ENCODE peak calls at places on chromosome 11, in eight cellular contexts. E is lower leg skin, A is testis, S is NB4, G is H54, H is tibial nerve, Y is IMR-90, P is HepG2. R is an unnamed sample.

GRCh38 chr11:61873588-61874459 is 17.5 kb downstream of the FADS3 start:
- DNase-seq in A (no peak), H (no peak), S (no peak), E (no peak), Y (no peak), P (no peak), G (no peak), R (no peak)

GRCh38 chr11:66222358-66223149 is 45.9 kb upstream of the RAB1B start:
- DNase-seq in S (peak), E (peak), G (peak), H (peak), A (peak), P (peak), Y (peak), R (peak)

GRCh38 chr11:47566166-47566546 is 757 bp downstream of the PTPMT1 start:
- DNase-seq in Y (no peak), G (no peak), H (no peak), P (no peak), S (peak), E (no peak), A (peak), R (no peak)

GRCh38 chr11:29173660-29174062 is 843.2 kb downstream of the KCNA4 start:
- DNase-seq in G (no peak), H (no peak), E (no peak), S (no peak), Y (peak), P (peak), A (no peak), R (no peak)

GRCh38 chr11:123509737-123510578 is 79.9 kb downstream of the GRAMD1B start:
- DNase-seq in H (no peak), E (no peak), Y (peak), P (no peak), A (no peak), S (no peak), G (peak), R (no peak)

GRCh38 chr11:83079820-83080219 is 8.1 kb upstream of the RAB30 start:
- DNase-seq in P (no peak), E (no peak), A (no peak), Y (no peak), G (no peak), S (no peak), H (no peak), R (no peak)

GRCh38 chr11:44243633-44244343 is 66.2 kb downstream of the ALX4 start:
- DNase-seq in G (peak), P (peak), E (no peak), Y (peak), S (no peak), A (no peak), H (no peak), R (no peak)

GRCh38 chr11:92632510-92632909 is 336.9 kb upstream of the MTNR1B start:
- DNase-seq in S (no peak), G (no peak), A (no peak), Y (no peak), P (no peak), E (no peak), H (no peak), R (no peak)

GRCh38 chr11:67044496-67044895 is 12.2 kb upstream of the RHOD start:
- DNase-seq in E (no peak), Y (peak), H (no peak), A (no peak), P (no peak), S (peak), G (no peak), R (no peak)

GRCh38 chr11:7630002-7630401 is 43.3 kb downstream of the CYB5R2 start:
- DNase-seq in G (no peak), Y (no peak), E (no peak), H (no peak), A (peak), P (no peak), S (no peak), R (no peak)

GRCh38 chr11:130633466-130633865 is 185.0 kb downstream of the ADAMTS15 start:
- DNase-seq in G (no peak), E (no peak), S (no peak), P (no peak), H (no peak), Y (peak), A (no peak), R (no peak)

GRCh38 chr11:44309483-44310197 is at the start of gene ALX4:
- DNase-seq in S (peak), A (peak), E (no peak), Y (no peak), G (no peak), H (no peak), P (no peak), R (no peak)

GRCh38 chr11:75280770-75281468 is 40.3 kb downstream of the TPBGL start:
- DNase-seq in H (no peak), G (no peak), A (no peak), S (no peak), P (no peak), Y (no peak), E (no peak), R (no peak)

GRCh38 chr11:84292955-84293354 is 1006.8 kb upstream of the CCDC90B start:
- DNase-seq in P (no peak), H (no peak), Y (no peak), E (no peak), G (no peak), S (no peak), A (no peak), R (no peak)

GRCh38 chr11:75403037-75403436 is 3.7 kb downstream of the RPS3 start:
- DNase-seq in G (no peak), Y (no peak), E (no peak), S (peak), P (no peak), H (no peak), A (no peak), R (no peak)

GRCh38 chr11:58688779-58689503 is 42.8 kb downstream of the GLYAT start:
- DNase-seq in G (peak), P (no peak), Y (peak), S (no peak), A (no peak), H (no peak), E (no peak), R (no peak)

GRCh38 chr11:59822989-59823566 is 12.5 kb upstream of the MRPL16 start:
- DNase-seq in S (peak), G (peak), A (peak), E (peak), P (peak), H (peak), Y (peak), R (peak)

GRCh38 chr11:10659339-10660216 is 34.0 kb downstream of the IRAG1 start:
- DNase-seq in E (peak), H (peak), A (peak), Y (peak), P (peak), S (peak), G (peak), R (peak)

GRCh38 chr11:24664399-24664798 is 167.5 kb downstream of the LUZP2 start:
- DNase-seq in A (no peak), E (no peak), S (no peak), G (no peak), Y (no peak), H (no peak), P (no peak), R (no peak)

GRCh38 chr11:287821-288327 is 1.1 kb upstream of the PGGHG start:
- DNase-seq in E (no peak), S (no peak), Y (no peak), P (no peak), G (no peak), A (no peak), H (no peak), R (peak)
- TF ChIP-seq POLR2A in E (no peak), S (no peak), Y (no peak), P (no peak), G (no peak), A (no peak), H (no peak), R (no peak)

DNA sequence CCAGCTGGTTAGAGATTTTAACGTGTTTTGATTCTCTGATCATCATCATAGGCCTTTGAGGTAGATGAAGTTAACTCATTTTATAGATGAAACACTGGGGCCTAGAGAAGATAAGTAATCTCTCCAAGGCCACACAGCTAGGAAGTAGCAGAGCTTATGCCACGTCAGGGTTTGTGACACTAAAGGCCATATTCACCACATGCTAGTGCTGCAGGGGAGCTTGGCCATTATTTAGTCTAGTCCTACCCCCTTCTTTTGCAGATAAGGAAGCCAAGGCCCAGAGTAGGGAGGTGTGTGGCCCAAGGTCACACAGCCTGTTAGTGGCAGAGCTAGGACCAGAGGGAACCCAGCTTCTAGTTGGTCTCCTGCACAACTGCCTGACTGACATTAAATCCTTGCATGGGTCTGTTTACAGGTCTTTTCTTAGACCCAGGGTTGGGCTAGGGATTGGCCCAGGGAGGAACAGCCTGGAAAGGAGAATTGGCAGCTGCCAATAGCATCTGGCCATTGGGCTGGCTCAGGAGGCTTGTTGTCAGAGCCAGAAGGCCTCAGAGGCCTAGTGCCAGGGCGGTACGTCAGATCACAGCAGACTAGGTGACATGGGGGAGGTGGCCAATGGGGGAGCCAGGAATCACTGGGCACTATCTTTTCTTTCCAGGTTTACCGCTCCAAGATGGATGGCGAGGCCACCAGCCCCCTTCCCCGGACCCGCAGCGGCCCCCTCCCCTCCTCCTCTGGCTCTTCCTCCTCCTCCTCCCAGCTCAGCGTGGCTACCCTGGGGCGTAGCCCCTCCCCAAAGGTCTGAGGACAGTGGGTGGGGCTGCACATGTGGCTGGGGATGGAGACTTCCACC is 36.0 kb downstream of the PHLDB1 start:
- DNase-seq in G (no peak), S (no peak), P (no peak), E (no peak), Y (no peak), H (no peak), A (no peak), R (no peak)
- TF ChIP-seq POLR2A in G (no peak), S (no peak), P (no peak), E (no peak), Y (no peak), H (no peak), A (no peak), R (no peak)

GRCh38 chr11:73980001-73980960 is 2.4 kb downstream of the UCP2 start:
- DNase-seq in S (peak), Y (peak), A (no peak), H (no peak), E (peak), P (peak), G (no peak), R (no peak)
- TF ChIP-seq POLR2A in S (no peak), Y (no peak), A (no peak), H (peak), E (no peak), P (no peak), G (no peak), R (no peak)

GRCh38 chr11:46127150-46127638 is 5.9 kb upstream of the PHF21A start:
- DNase-seq in Y (peak), S (peak), A (no peak), P (peak), H (peak), G (peak), E (peak), R (no peak)
- TF ChIP-seq POLR2A in Y (no peak), S (peak), A (no peak), P (no peak), H (no peak), G (no peak), E (no peak), R (no peak)

GRCh38 chr11:64923944-64924909 is at the start of gene PPP2R5B:
- DNase-seq in E (peak), P (peak), S (peak), Y (peak), H (peak), A (peak), G (peak), R (peak)
- TF ChIP-seq POLR2A in E (no peak), P (no peak), S (no peak), Y (peak), H (peak), A (no peak), G (peak), R (peak)

GRCh38 chr11:71454470-71455113 is 1.6 kb downstream of the NADSYN1 start:
- DNase-seq in P (no peak), Y (no peak), E (no peak), H (no peak), S (no peak), G (no peak), A (no peak), R (no peak)

GRCh38 chr11:71451596-71452353 is 1.2 kb upstream of the NADSYN1 start:
- DNase-seq in H (no peak), P (peak), A (peak), E (no peak), S (peak), G (no peak), Y (no peak), R (no peak)

GRCh38 chr11:71452354-71453020 is 516 bp upstream of the NADSYN1 start:
- DNase-seq in P (peak), S (peak), E (no peak), H (no peak), G (no peak), Y (peak), A (peak), R (peak)

GRCh38 chr11:71453911-71454304 is 905 bp downstream of the NADSYN1 start:
- DNase-seq in A (no peak), Y (no peak), E (no peak), H (no peak), P (no peak), G (no peak), S (no peak), R (no peak)

GRCh38 chr11:71453021-71453910 is at the start of gene NADSYN1:
- DNase-seq in A (peak), G (peak), P (peak), Y (peak), H (peak), E (peak), S (peak), R (peak)
- TF ChIP-seq POLR2A in A (no peak), G (peak), P (peak), Y (peak), H (peak), E (no peak), S (peak), R (peak)

DNA sequence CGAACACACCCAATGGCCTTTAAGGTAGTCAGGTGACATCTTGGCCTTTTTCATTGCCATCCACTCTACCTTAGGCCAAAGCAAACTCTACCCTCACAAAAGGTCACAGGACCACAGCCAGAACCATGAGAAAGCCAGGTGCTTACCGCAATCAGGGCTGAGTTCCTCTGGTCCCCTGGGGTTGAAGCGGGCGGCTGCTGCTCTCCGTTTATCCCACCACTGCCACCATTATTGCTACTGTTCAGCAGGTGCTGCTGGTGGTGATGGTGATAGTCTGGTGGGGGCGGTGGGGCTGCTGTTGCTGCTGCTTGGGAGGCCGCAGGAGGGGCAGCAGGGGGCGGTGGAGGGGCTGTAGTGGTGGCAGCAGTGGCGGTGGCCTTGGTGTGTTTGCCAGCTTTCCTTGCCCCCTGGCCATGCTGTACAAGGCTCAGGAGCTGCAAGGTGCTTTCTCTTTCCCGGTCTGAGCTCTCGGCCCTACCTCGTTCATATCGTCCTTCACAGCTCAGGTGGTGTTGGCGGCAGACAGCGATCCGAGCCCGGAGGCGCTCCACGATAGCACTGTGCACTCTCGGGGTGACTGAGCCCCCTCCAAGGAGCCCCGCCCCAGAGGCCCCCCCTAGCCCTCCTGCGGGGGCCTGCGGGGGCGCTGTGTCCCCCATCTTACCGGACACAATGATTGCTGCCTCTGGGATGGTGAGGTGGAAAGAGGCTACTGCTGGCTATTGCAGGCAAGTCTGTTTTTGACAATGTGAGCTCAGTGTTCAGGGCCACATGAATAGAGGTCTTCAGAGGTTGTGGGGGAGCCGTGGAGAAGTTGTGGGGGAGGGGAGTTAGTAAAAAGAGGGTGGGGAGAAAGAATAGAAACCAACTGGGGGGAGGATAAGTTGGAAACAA is 1.5 kb downstream of the MAML2 start:
- DNase-seq in A (no peak), Y (peak), P (peak), G (no peak), E (peak), S (peak), H (peak), R (peak)
- TF ChIP-seq POLR2A in A (no peak), Y (no peak), P (no peak), G (no peak), E (no peak), S (no peak), H (no peak), R (no peak)

R was measured in ovary.